ENCODE peak calls at places on chromosomes 1 and 21, in five cellular contexts. O is Peyer's patch; U is left ventricle myocardium inferior; F is CD4-positive, alpha-beta memory T cell; T is right lobe of liver. H is an unnamed sample. For H3K4me1, the result is how much of the 10 kb centered on the place peaks cover.

GRCh38 chr1:232557661-232558260 is 72.2 kb downstream of the SIPA1L2 start:
- DNase-seq in O (no peak), U (no peak), F (no peak), T (no peak), H (no peak)

GRCh38 chr1:166915941-166916340 is 39.9 kb upstream of the TADA1 start:
- DNase-seq in O (no peak), U (no peak), F (no peak), T (no peak), H (no peak)

GRCh38 chr1:164771568-164772350 is 212.8 kb downstream of the PBX1 start:
- DNase-seq in O (peak), U (no peak), F (no peak), T (no peak), H (no peak)

GRCh38 chr1:53069265-53069662 is 7.3 kb downstream of the PODN start:
- DNase-seq in O (peak), U (peak), F (no peak), T (peak), H (no peak)

GRCh38 chr1:220123889-220124288 is 30.0 kb downstream of the IARS2 start:
- DNase-seq in O (no peak), U (no peak), F (no peak), T (no peak), H (no peak)

GRCh38 chr1:67835663-67836452 is 2.6 kb upstream of the GNG12 start:
- DNase-seq in O (no peak), U (no peak), F (no peak), T (no peak), H (no peak)

GRCh38 chr1:1425753-1426495 is 4.8 kb upstream of the ANKRD65 start:
- DNase-seq in O (no peak), U (no peak), F (no peak), T (no peak), H (no peak)

GRCh38 chr21:35658242-35658641 is 402.1 kb downstream of the SETD4 start:
- DNase-seq in O (no peak), U (no peak), F (no peak), T (no peak), H (no peak)

GRCh38 chr1:92399076-92399475 is 87.6 kb downstream of the GFI1 start:
- DNase-seq in O (no peak), U (no peak), F (no peak), T (no peak), H (no peak)

GRCh38 chr21:43268086-43268803 is 99.4 kb downstream of the CRYAA start:
- DNase-seq in O (no peak), U (peak), F (no peak), T (no peak), H (peak)

GRCh38 chr1:110292327-110292741 is 46.8 kb upstream of the RBM15 start:
- DNase-seq in O (no peak), U (no peak), F (no peak), T (no peak), H (no peak)

GRCh38 chr1:923131-923990 is at the start of gene SAMD11:
- DNase-seq in O (peak), U (peak), F (peak), T (peak), H (peak)

GRCh38 chr1:10152709-10153284 is 57.6 kb upstream of the KIF1B start:
- DNase-seq in O (peak), U (no peak), F (no peak), T (peak), H (no peak)

GRCh38 chr1:30801826-30802198 is 44.2 kb upstream of the LAPTM5 start:
- DNase-seq in O (peak), U (peak), F (peak), T (peak), H (peak)

GRCh38 chr1:226806988-226807387 is 63.4 kb upstream of the PSEN2 start:
- DNase-seq in O (no peak), U (no peak), F (no peak), T (no peak), H (no peak)

GRCh38 chr1:215082532-215083407 is at the start of gene KCNK2:
- DNase-seq in O (peak), U (no peak), F (no peak), T (no peak), H (no peak)

GRCh38 chr1:18637962-18638817 is 7.5 kb downstream of the PAX7 start:
- DNase-seq in O (no peak), U (no peak), F (no peak), T (no peak), H (no peak)

GRCh38 chr1:170661646-170662411 is 2.1 kb upstream of the PRRX1 start:
- DNase-seq in O (peak), U (no peak), F (no peak), T (no peak), H (no peak)

GRCh38 chr1:95520390-95520789 is 286.4 kb downstream of the RWDD3 start:
- DNase-seq in O (no peak), U (no peak), F (no peak), T (no peak), H (no peak)

GRCh38 chr1:6070450-6070974 is 24.8 kb downstream of the KCNAB2 start:
- DNase-seq in O (no peak), U (no peak), F (no peak), T (no peak), H (no peak)

GRCh38 chr1:214044438-214045214 is 56.9 kb downstream of the PROX1 start:
- DNase-seq in O (no peak), U (no peak), F (no peak), T (peak), H (no peak)

GRCh38 chr1:167933779-167934178 is 2.7 kb upstream of the DCAF6 start:
- DNase-seq in O (no peak), U (no peak), F (no peak), T (no peak), H (no peak)

GRCh38 chr1:44811714-44812151 is 3.4 kb downstream of the BTBD19 start:
- DNase-seq in O (peak), U (peak), F (no peak), T (peak), H (no peak)

GRCh38 chr1:226952121-226952441 is 12.0 kb downstream of the COQ8A start:
- DNase-seq in O (no peak), U (no peak), F (no peak), T (peak), H (no peak)

GRCh38 chr1:186574951-186575747 is 105.1 kb downstream of the PTGS2 start:
- DNase-seq in O (no peak), U (no peak), F (no peak), T (no peak), H (no peak)

GRCh38 chr1:53093778-53094532 is 31.9 kb downstream of the PODN start:
- DNase-seq in O (no peak), U (no peak), F (no peak), T (no peak), H (no peak)

GRCh38 chr1:173253046-173253445 is 45.9 kb upstream of the TNFSF4 start:
- DNase-seq in O (no peak), U (no peak), F (no peak), T (no peak), H (no peak)

GRCh38 chr1:71502026-71502425 is 421.2 kb upstream of the ZRANB2 start:
- DNase-seq in O (no peak), U (no peak), F (no peak), T (no peak), H (no peak)

GRCh38 chr1:48093696-48094518 is 96.7 kb upstream of the TRABD2B start:
- DNase-seq in O (peak), U (peak), F (peak), T (peak), H (peak)

GRCh38 chr1:226723640-226724532 is 15.2 kb downstream of the ITPKB start:
- DNase-seq in O (no peak), U (no peak), F (no peak), T (no peak), H (peak)

GRCh38 chr1:54559111-54559548 is 11.1 kb downstream of the ACOT11 start:
- DNase-seq in O (no peak), U (peak), F (no peak), T (no peak), H (peak)

GRCh38 chr1:24149854-24150227 is 6.9 kb upstream of the IL22RA1 start:
- DNase-seq in O (peak), U (no peak), F (no peak), T (no peak), H (no peak)

GRCh38 chr1:32801096-32801713 is 16.0 kb downstream of the YARS1 start:
- DNase-seq in O (no peak), U (no peak), F (peak), T (no peak), H (peak)

GRCh38 chr21:39115659-39116235 is 67.5 kb downstream of the PSMG1 start:
- DNase-seq in O (no peak), U (no peak), F (no peak), T (no peak), H (no peak)

GRCh38 chr1:41613646-41614592 is 129.4 kb upstream of the EDN2 start:
- DNase-seq in O (no peak), U (no peak), F (no peak), T (no peak), H (no peak)

GRCh38 chr1:244207042-244207934 is 156.2 kb downstream of the ZBTB18 start:
- DNase-seq in O (no peak), U (peak), F (no peak), T (no peak), H (no peak)

GRCh38 chr1:108557311-108557710 is 2.6 kb upstream of the EEIG2 start:
- DNase-seq in O (no peak), U (no peak), F (no peak), T (no peak), H (no peak)

GRCh38 chr1:17507916-17508315 is 31.6 kb upstream of the ARHGEF10L start:
- DNase-seq in O (no peak), U (no peak), F (no peak), T (no peak), H (no peak)

GRCh38 chr1:77316006-77316405 is 34.2 kb downstream of the AK5 start:
- DNase-seq in O (no peak), U (no peak), F (no peak), T (no peak), H (no peak)

DNA sequence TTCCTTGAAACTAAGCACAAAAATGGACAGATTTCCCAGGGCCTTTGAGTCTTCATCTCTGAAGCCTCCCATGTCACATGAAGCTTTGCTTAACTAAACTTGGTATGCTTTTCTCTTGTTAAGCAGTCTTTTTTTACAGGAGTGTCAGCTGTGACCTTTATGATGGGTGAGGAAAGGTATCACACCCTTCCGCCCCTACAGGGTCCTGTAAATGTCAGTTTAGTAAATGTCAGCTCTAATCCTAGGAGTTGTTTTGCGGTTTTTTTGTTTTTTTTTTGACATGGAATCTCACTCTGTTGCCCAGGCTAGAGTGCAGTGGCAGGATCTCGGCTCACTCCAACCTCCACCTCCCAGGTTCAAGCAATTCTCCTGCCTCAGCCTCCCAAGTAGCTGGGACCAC is 2.6 kb upstream of the AGTRAP start:
- DNase-seq in O (no peak), U (no peak), F (no peak), T (no peak), H (no peak)
- H3K4me1 ChIP-seq in O (under half), U (half or more), F (half or more), T (under half), H (half or more)

GRCh38 chr1:228084325-228084724 is 1.8 kb downstream of the ARF1 start:
- DNase-seq in O (no peak), U (no peak), F (no peak), T (no peak), H (no peak)
- H3K4me1 ChIP-seq in O (under half), U (half or more), F (half or more), T (half or more), H (half or more)

GRCh38 chr1:8551613-8552093 is 233.7 kb downstream of the SLC45A1 start:
- DNase-seq in O (no peak), U (no peak), F (no peak), T (no peak), H (no peak)
- H3K4me1 ChIP-seq in O (under half), U (under half), F (under half), T (under half), H (under half)

GRCh38 chr1:162220009-162220539 is 150.6 kb downstream of the NOS1AP start:
- DNase-seq in O (no peak), U (no peak), F (no peak), T (no peak), H (no peak)
- H3K4me1 ChIP-seq in O (under half), U (under half), F (under half), T (under half), H (under half)

DNA sequence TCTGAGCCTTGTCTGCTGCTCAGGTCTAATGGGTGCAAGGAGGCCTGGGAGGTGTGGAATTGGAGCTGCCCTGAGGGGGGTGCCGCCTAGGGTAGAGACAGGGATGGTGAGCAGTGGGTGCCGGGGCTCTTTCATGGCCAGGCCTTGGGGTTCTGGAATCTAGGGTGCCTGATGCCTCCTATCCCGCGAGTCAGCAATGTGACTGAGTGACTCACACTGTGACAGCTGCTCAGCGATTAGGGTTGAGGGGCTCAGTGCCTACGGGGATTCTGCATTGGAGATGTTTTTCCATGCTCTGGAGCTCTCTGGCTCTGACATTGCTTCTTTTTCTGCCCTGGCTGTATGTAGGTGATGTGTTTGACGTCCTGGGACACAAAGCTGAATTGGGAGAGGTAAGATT is 16.8 kb downstream of the ATP8B2 start:
- DNase-seq in O (no peak), U (no peak), F (no peak), T (no peak), H (no peak)
- H3K4me1 ChIP-seq in O (under half), U (under half), F (half or more), T (under half), H (half or more)

DNA sequence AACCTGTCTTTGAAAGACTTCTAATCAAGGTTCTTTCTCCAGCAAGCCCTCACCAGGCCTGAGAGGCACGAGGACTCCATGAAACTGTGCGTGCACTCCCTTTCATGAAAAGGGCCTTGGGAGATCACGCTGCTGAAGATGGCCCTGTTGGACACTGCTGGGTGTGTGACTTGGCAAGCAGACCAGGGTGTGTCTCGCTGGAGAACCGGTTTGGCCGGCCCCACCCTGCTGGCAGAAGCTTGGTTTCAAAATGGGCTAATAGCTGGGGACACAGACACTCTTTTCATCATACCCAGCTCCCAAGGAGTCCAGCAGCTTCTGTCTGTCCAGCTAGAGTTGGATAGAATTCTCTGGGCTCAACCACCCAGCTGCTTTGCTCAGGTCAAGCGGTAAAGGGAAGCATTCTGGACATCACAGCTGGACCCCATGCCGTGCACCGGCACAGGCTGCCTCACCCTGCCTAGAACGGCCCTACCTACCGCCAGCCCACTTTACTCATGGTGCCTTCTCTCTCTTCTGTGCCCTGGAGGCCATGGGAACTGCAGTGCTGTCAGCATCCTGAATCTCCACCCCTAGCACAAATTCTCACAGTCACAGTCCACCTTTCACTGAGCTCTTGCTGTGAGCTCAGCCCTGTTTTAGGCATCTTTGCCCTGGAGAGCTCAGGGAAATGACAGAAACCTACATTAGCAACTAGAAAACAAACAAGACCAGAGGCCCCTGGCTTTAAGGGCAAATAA is 24.6 kb downstream of the PKP1 start:
- DNase-seq in O (peak), U (no peak), F (no peak), T (no peak), H (no peak)
- H3K4me1 ChIP-seq in O (under half), U (under half), F (under half), T (under half), H (under half)

DNA sequence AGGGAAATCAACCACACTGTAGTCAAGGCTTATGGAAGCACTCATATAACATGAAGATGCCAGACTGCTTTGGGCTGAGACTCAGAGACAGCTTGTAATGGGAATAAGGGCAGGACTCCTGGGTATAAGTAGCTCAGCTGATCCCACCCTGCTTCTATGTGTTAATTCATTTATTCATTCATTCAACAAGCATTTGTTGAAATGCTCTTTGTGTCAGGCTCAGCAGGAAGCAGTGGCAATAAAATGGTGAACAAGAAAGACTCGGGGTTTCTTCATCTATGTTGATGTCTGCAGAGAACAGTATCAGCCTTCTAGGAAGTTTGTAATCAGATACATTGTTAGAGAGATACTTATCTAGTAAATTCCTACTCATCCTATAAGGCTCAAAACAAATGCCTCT is 145.5 kb upstream of the DMRTA2 start:
- DNase-seq in O (no peak), U (no peak), F (no peak), T (no peak), H (no peak)
- H3K4me1 ChIP-seq in O (under half), U (under half), F (under half), T (under half), H (under half)

GRCh38 chr1:204319027-204319426 is 40.7 kb downstream of the PLEKHA6 start:
- DNase-seq in O (no peak), U (no peak), F (no peak), T (no peak), H (no peak)
- H3K4me1 ChIP-seq in O (under half), U (under half), F (under half), T (under half), H (under half)

GRCh38 chr1:212797681-212798080 is 6.0 kb downstream of the TATDN3 start:
- DNase-seq in O (no peak), U (no peak), F (no peak), T (no peak), H (no peak)

GRCh38 chr1:212791261-212791675 is 309 bp downstream of the NSL1 start:
- DNase-seq in O (no peak), U (no peak), F (no peak), T (no peak), H (no peak)

GRCh38 chr1:212791676-212792395 is at the start of the genes NSL1 and TATDN3:
- DNase-seq in O (peak), U (peak), F (peak), T (peak), H (peak)

GRCh38 chr1:212794561-212795014 is 2.9 kb downstream of the TATDN3 start:
- DNase-seq in O (no peak), U (no peak), F (no peak), T (no peak), H (no peak)

GRCh38 chr1:212792396-212792908 is 758 bp downstream of the TATDN3 start:
- DNase-seq in O (no peak), U (no peak), F (no peak), T (no peak), H (no peak)
- H3K4me1 ChIP-seq in O (under half), U (half or more), F (under half), T (under half), H (under half)